ENCODE peak calls at places on chromosomes 12 and 14, in five cellular contexts. W is NCI-H2171; M is CD8-positive, alpha-beta memory T cell; O is T-helper 2 cell; I is anterior cingulate cortex. N is an unnamed sample.

GRCh38 chr12:60487284-60487683 is 891.5 kb downstream of the SLC16A7 start:
- DNase-seq in W (no peak), M (no peak), O (no peak), I (no peak), N (no peak)

GRCh38 chr14:58765375-58765774 is 127.6 kb downstream of the DACT1 start:
- DNase-seq in W (no peak), M (no peak), O (no peak), I (no peak), N (no peak)

GRCh38 chr12:5956987-5957386 is 11.9 kb upstream of the ANO2 start:
- DNase-seq in W (no peak), M (no peak), O (no peak), I (no peak), N (no peak)

GRCh38 chr12:46164186-46164585 is 104.7 kb downstream of the SLC38A1 start:
- DNase-seq in W (peak), M (no peak), O (no peak), I (no peak), N (no peak)

GRCh38 chr14:35419429-35419841 is 14.9 kb upstream of the NFKBIA start:
- DNase-seq in W (no peak), M (no peak), O (no peak), I (no peak), N (no peak)

GRCh38 chr14:100770605-100771120 is 44.0 kb downstream of the DLK1 start:
- DNase-seq in W (no peak), M (no peak), O (no peak), I (no peak), N (no peak)

GRCh38 chr14:64604854-64605253 is 55.1 kb downstream of the PPP1R36 start:
- DNase-seq in W (no peak), M (no peak), O (no peak), I (no peak), N (no peak)

GRCh38 chr12:40622246-40622838 is 69.9 kb upstream of the CNTN1 start:
- DNase-seq in W (peak), M (no peak), O (no peak), I (no peak), N (no peak)

GRCh38 chr12:100254876-100255275 is 12.0 kb downstream of the DEPDC4 start:
- DNase-seq in W (no peak), M (no peak), O (no peak), I (no peak), N (no peak)

GRCh38 chr14:48243900-48244299 is 568.5 kb upstream of the MDGA2 start:
- DNase-seq in W (no peak), M (no peak), O (no peak), I (no peak), N (no peak)

GRCh38 chr14:99427632-99428315 is 52.9 kb downstream of the SETD3 start:
- DNase-seq in W (no peak), M (no peak), O (no peak), I (no peak), N (no peak)

GRCh38 chr14:103361868-103362267 is 23.3 kb upstream of the MARK3 start:
- DNase-seq in W (no peak), M (no peak), O (no peak), I (no peak), N (no peak)

GRCh38 chr12:48997719-48998496 is 1.3 kb downstream of the DDN start:
- DNase-seq in W (no peak), M (peak), O (no peak), I (no peak), N (no peak)

GRCh38 chr12:119692410-119692809 is 24.5 kb downstream of the PRKAB1 start:
- DNase-seq in W (peak), M (no peak), O (no peak), I (no peak), N (no peak)

GRCh38 chr12:5716221-5716620 is 228.8 kb downstream of the ANO2 start:
- DNase-seq in W (no peak), M (no peak), O (no peak), I (no peak), N (peak)

GRCh38 chr12:85322715-85323114 is 42.7 kb downstream of the ALX1 start:
- DNase-seq in W (no peak), M (no peak), O (no peak), I (no peak), N (no peak)

GRCh38 chr12:63238892-63239291 is 87.9 kb upstream of the AVPR1A start:
- DNase-seq in W (no peak), M (no peak), O (no peak), I (no peak), N (no peak)

GRCh38 chr12:53097564-53098353 is at the start of gene IGFBP6:
- DNase-seq in W (peak), M (peak), O (peak), I (no peak), N (no peak)

GRCh38 chr14:72741836-72742681 is 151.8 kb downstream of the DPF3 start:
- DNase-seq in W (peak), M (no peak), O (no peak), I (no peak), N (peak)

GRCh38 chr12:24087294-24087693 is 137.8 kb upstream of the SOX5 start:
- DNase-seq in W (no peak), M (no peak), O (no peak), I (no peak), N (no peak)

GRCh38 chr12:113479578-113480335 is 8.1 kb upstream of the LHX5 start:
- DNase-seq in W (no peak), M (no peak), O (no peak), I (no peak), N (no peak)

GRCh38 chr12:42605685-42606084 is 16.1 kb upstream of the PRICKLE1 start:
- DNase-seq in W (no peak), M (no peak), O (no peak), I (no peak), N (no peak)

GRCh38 chr12:80412343-80412953 is 31.6 kb upstream of the PTPRQ start:
- DNase-seq in W (peak), M (no peak), O (no peak), I (no peak), N (no peak)

GRCh38 chr12:10721654-10722501 is 1.2 kb downstream of the YBX3 start:
- DNase-seq in W (peak), M (peak), O (no peak), I (peak), N (no peak)

GRCh38 chr12:95520825-95521224 is 30.5 kb downstream of the USP44 start:
- DNase-seq in W (no peak), M (no peak), O (no peak), I (no peak), N (no peak)

GRCh38 chr14:105937253-105938054 is 411.1 kb downstream of the TMEM121 start:
- DNase-seq in W (no peak), M (no peak), O (no peak), I (no peak), N (peak)

GRCh38 chr14:76904740-76905569 is 78.7 kb downstream of the LRRC74A start:
- DNase-seq in W (peak), M (peak), O (no peak), I (no peak), N (no peak)

GRCh38 chr12:5442251-5443006 is 10.5 kb downstream of the NTF3 start:
- DNase-seq in W (no peak), M (no peak), O (no peak), I (no peak), N (no peak)

GRCh38 chr12:20024194-20024593 is 344.1 kb upstream of the PDE3A start:
- DNase-seq in W (no peak), M (no peak), O (no peak), I (no peak), N (no peak)

GRCh38 chr12:121538699-121539061 is 42.1 kb downstream of the KDM2B start:
- DNase-seq in W (no peak), M (no peak), O (no peak), I (no peak), N (no peak)

GRCh38 chr14:91983571-91983970 is 36.1 kb upstream of the FBLN5 start:
- DNase-seq in W (no peak), M (no peak), O (no peak), I (no peak), N (no peak)

GRCh38 chr14:104794641-104795467 is 694 bp downstream of the AKT1 start:
- DNase-seq in W (no peak), M (no peak), O (no peak), I (no peak), N (no peak)

GRCh38 chr14:101235042-101235871 is 326.0 kb upstream of the DIO3 start:
- DNase-seq in W (no peak), M (no peak), O (no peak), I (peak), N (no peak)

GRCh38 chr14:75857199-75857598 is 124.6 kb downstream of the TGFB3 start:
- DNase-seq in W (no peak), M (no peak), O (no peak), I (no peak), N (no peak)

GRCh38 chr12:49748800-49749199 is 7.4 kb downstream of the TMBIM6 start:
- DNase-seq in W (no peak), M (no peak), O (no peak), I (no peak), N (no peak)

GRCh38 chr12:103877934-103878510 is 37.0 kb upstream of the NT5DC3 start:
- DNase-seq in W (peak), M (peak), O (no peak), I (no peak), N (no peak)

N was measured in vagina.